ENCODE peak calls at places on chromosomes 11 and 22, in five cellular contexts. One of them, this sample, is unnamed.

GRCh38 chr22:35837328-35837727 is 119.7 kb downstream of the APOL5 start:
- DNase-seq in A172: no peak
- DNase-seq in activated T-cell treated with anti-CD3 and anti-CD28 coated beads for 1 hour: no peak
- DNase-seq in EH: no peak
- DNase-seq in dermis microvascular lymphatic vessel endothelial cell: peak; percentile 49
- DNase-seq in this sample: peak; percentile 8

GRCh38 chr22:50481440-50482106 is at the start of gene ADM2:
- DNase-seq in A172: no peak
- DNase-seq in activated T-cell treated with anti-CD3 and anti-CD28 coated beads for 1 hour: peak; percentile 59
- DNase-seq in EH: peak; percentile 49
- DNase-seq in dermis microvascular lymphatic vessel endothelial cell: peak; percentile 24
- DNase-seq in this sample: no peak

GRCh38 chr22:45424241-45424731 is 10.8 kb downstream of the RIBC2 start:
- DNase-seq in A172: no peak
- DNase-seq in activated T-cell treated with anti-CD3 and anti-CD28 coated beads for 1 hour: no peak
- DNase-seq in EH: no peak
- DNase-seq in dermis microvascular lymphatic vessel endothelial cell: no peak
- DNase-seq in this sample: no peak

GRCh38 chr11:80980221-80980620 is 1539.4 kb upstream of the TENM4 start:
- DNase-seq in A172: peak; percentile 56
- DNase-seq in activated T-cell treated with anti-CD3 and anti-CD28 coated beads for 1 hour: no peak
- DNase-seq in EH: no peak
- DNase-seq in dermis microvascular lymphatic vessel endothelial cell: no peak
- DNase-seq in this sample: no peak

GRCh38 chr22:26435327-26436093 is 6.5 kb downstream of the ASPHD2 start:
- DNase-seq in A172: no peak
- DNase-seq in activated T-cell treated with anti-CD3 and anti-CD28 coated beads for 1 hour: no peak
- DNase-seq in EH: no peak
- DNase-seq in dermis microvascular lymphatic vessel endothelial cell: no peak
- DNase-seq in this sample: no peak

GRCh38 chr22:49373801-49374226 is 453.9 kb downstream of the BRD1 start:
- DNase-seq in A172: no peak
- DNase-seq in activated T-cell treated with anti-CD3 and anti-CD28 coated beads for 1 hour: no peak
- DNase-seq in EH: no peak
- DNase-seq in dermis microvascular lymphatic vessel endothelial cell: no peak
- DNase-seq in this sample: no peak

GRCh38 chr11:119108151-119108856 is 1.2 kb downstream of the C2CD2L start:
- DNase-seq in A172: peak; percentile 68
- DNase-seq in activated T-cell treated with anti-CD3 and anti-CD28 coated beads for 1 hour: no peak
- DNase-seq in EH: peak; percentile 51
- DNase-seq in dermis microvascular lymphatic vessel endothelial cell: no peak
- DNase-seq in this sample: peak; percentile 63

GRCh38 chr11:125286486-125286885 is 121.9 kb downstream of the PKNOX2 start:
- DNase-seq in A172: no peak
- DNase-seq in activated T-cell treated with anti-CD3 and anti-CD28 coated beads for 1 hour: no peak
- DNase-seq in EH: no peak
- DNase-seq in dermis microvascular lymphatic vessel endothelial cell: no peak
- DNase-seq in this sample: no peak

GRCh38 chr22:46564084-46564714 is 26.8 kb upstream of the CELSR1 start:
- DNase-seq in A172: no peak
- DNase-seq in activated T-cell treated with anti-CD3 and anti-CD28 coated beads for 1 hour: no peak
- DNase-seq in EH: no peak
- DNase-seq in dermis microvascular lymphatic vessel endothelial cell: no peak
- DNase-seq in this sample: no peak

GRCh38 chr11:64237484-64237951 is 3.1 kb downstream of the VEGFB start:
- DNase-seq in A172: no peak
- DNase-seq in activated T-cell treated with anti-CD3 and anti-CD28 coated beads for 1 hour: no peak
- DNase-seq in EH: no peak
- DNase-seq in dermis microvascular lymphatic vessel endothelial cell: no peak
- DNase-seq in this sample: no peak

GRCh38 chr11:10418259-10418949 is 36.7 kb upstream of the AMPD3 start:
- DNase-seq in A172: no peak
- DNase-seq in activated T-cell treated with anti-CD3 and anti-CD28 coated beads for 1 hour: no peak
- DNase-seq in EH: peak; percentile 83
- DNase-seq in dermis microvascular lymphatic vessel endothelial cell: no peak
- DNase-seq in this sample: no peak

GRCh38 chr11:73957654-73958361 is 7.0 kb downstream of the DNAJB13 start:
- DNase-seq in A172: no peak
- DNase-seq in activated T-cell treated with anti-CD3 and anti-CD28 coated beads for 1 hour: no peak
- DNase-seq in EH: no peak
- DNase-seq in dermis microvascular lymphatic vessel endothelial cell: no peak
- DNase-seq in this sample: no peak

GRCh38 chr11:112511271-112511670 is 250.6 kb upstream of the PLET1 start:
- DNase-seq in A172: no peak
- DNase-seq in activated T-cell treated with anti-CD3 and anti-CD28 coated beads for 1 hour: no peak
- DNase-seq in EH: no peak
- DNase-seq in dermis microvascular lymphatic vessel endothelial cell: no peak
- DNase-seq in this sample: no peak

GRCh38 chr22:28906312-28906711 is 22.9 kb downstream of the ZNRF3 start:
- DNase-seq in A172: no peak
- DNase-seq in activated T-cell treated with anti-CD3 and anti-CD28 coated beads for 1 hour: no peak
- DNase-seq in EH: no peak
- DNase-seq in dermis microvascular lymphatic vessel endothelial cell: no peak
- DNase-seq in this sample: no peak

This sample was measured in Daoy.